ENCODE peak calls at places on chromosomes 4 and X, in seven cellular contexts. One of them, this sample, is unnamed.

GRCh38 chr4:31788676-31789075 is 1068.5 kb downstream of the PCDH7 start:
- DNase-seq in tibial nerve: no peak
- DNase-seq in sigmoid colon: no peak
- DNase-seq in K562: no peak
- DNase-seq in stomach: no peak
- DNase-seq in esophagus muscularis mucosa: no peak
- DNase-seq in H1: no peak
- DNase-seq in this sample: no peak

GRCh38 chr4:83255584-83255983 is 29.0 kb downstream of the COQ2 start:
- DNase-seq in tibial nerve: no peak
- DNase-seq in sigmoid colon: no peak
- DNase-seq in K562: no peak
- DNase-seq in stomach: no peak
- DNase-seq in esophagus muscularis mucosa: no peak
- DNase-seq in H1: no peak
- DNase-seq in this sample: no peak

GRCh38 chr4:64724689-64725088 is 315.4 kb upstream of the TECRL start:
- DNase-seq in tibial nerve: no peak
- DNase-seq in sigmoid colon: no peak
- DNase-seq in K562: no peak
- DNase-seq in stomach: no peak
- DNase-seq in esophagus muscularis mucosa: no peak
- DNase-seq in H1: no peak
- DNase-seq in this sample: peak

GRCh38 chrX:115960440-115961084 is 210.0 kb upstream of the AGTR2 start:
- DNase-seq in tibial nerve: no peak
- DNase-seq in sigmoid colon: no peak
- DNase-seq in K562: no peak
- DNase-seq in stomach: no peak
- DNase-seq in esophagus muscularis mucosa: no peak
- DNase-seq in H1: no peak
- DNase-seq in this sample: no peak

GRCh38 chr4:88745175-88745574 is 47.5 kb upstream of the NAP1L5 start:
- DNase-seq in tibial nerve: no peak
- DNase-seq in sigmoid colon: no peak
- DNase-seq in K562: no peak
- DNase-seq in stomach: no peak
- DNase-seq in esophagus muscularis mucosa: no peak
- DNase-seq in H1: no peak
- DNase-seq in this sample: no peak

GRCh38 chr4:114479595-114479994 is 119.0 kb upstream of the UGT8 start:
- DNase-seq in tibial nerve: no peak
- DNase-seq in sigmoid colon: no peak
- DNase-seq in K562: no peak
- DNase-seq in stomach: no peak
- DNase-seq in esophagus muscularis mucosa: no peak
- DNase-seq in H1: no peak
- DNase-seq in this sample: no peak

GRCh38 chrX:20361890-20362262 is 95.2 kb upstream of the RPS6KA3 start:
- DNase-seq in tibial nerve: peak
- DNase-seq in sigmoid colon: no peak
- DNase-seq in K562: no peak
- DNase-seq in stomach: no peak
- DNase-seq in esophagus muscularis mucosa: no peak
- DNase-seq in H1: no peak
- DNase-seq in this sample: peak

GRCh38 chrX:259692-260355 is 21.4 kb upstream of the PLCXD1 start:
- DNase-seq in tibial nerve: no peak
- DNase-seq in sigmoid colon: peak
- DNase-seq in K562: no peak
- DNase-seq in stomach: peak
- DNase-seq in esophagus muscularis mucosa: no peak
- DNase-seq in H1: no peak
- DNase-seq in this sample: no peak

GRCh38 chrX:104343408-104344129 is 88.8 kb upstream of the ESX1 start:
- DNase-seq in tibial nerve: peak
- DNase-seq in sigmoid colon: no peak
- DNase-seq in K562: peak
- DNase-seq in stomach: peak
- DNase-seq in esophagus muscularis mucosa: no peak
- DNase-seq in H1: peak
- DNase-seq in this sample: no peak

GRCh38 chr4:163554870-163555465 is 60.5 kb downstream of the TMA16 start:
- DNase-seq in tibial nerve: no peak
- DNase-seq in sigmoid colon: no peak
- DNase-seq in K562: peak
- DNase-seq in stomach: no peak
- DNase-seq in esophagus muscularis mucosa: no peak
- DNase-seq in H1: no peak
- DNase-seq in this sample: no peak

GRCh38 chrX:131677655-131678628 is 134.1 kb downstream of the OR13H1 start:
- DNase-seq in tibial nerve: no peak
- DNase-seq in sigmoid colon: no peak
- DNase-seq in K562: peak
- DNase-seq in stomach: peak
- DNase-seq in esophagus muscularis mucosa: no peak
- DNase-seq in H1: peak
- DNase-seq in this sample: peak

GRCh38 chr4:77699731-77700210 is 94.2 kb downstream of the CXCL13 start:
- DNase-seq in tibial nerve: no peak
- DNase-seq in sigmoid colon: no peak
- DNase-seq in K562: peak
- DNase-seq in stomach: no peak
- DNase-seq in esophagus muscularis mucosa: no peak
- DNase-seq in H1: no peak
- DNase-seq in this sample: no peak

GRCh38 chrX:20513185-20513584 is 246.5 kb upstream of the RPS6KA3 start:
- DNase-seq in tibial nerve: no peak
- DNase-seq in sigmoid colon: no peak
- DNase-seq in K562: no peak
- DNase-seq in stomach: no peak
- DNase-seq in esophagus muscularis mucosa: no peak
- DNase-seq in H1: no peak
- DNase-seq in this sample: no peak

GRCh38 chr4:153514001-153514526 is 47.9 kb downstream of the TMEM131L start:
- DNase-seq in tibial nerve: no peak
- DNase-seq in sigmoid colon: no peak
- DNase-seq in K562: no peak
- DNase-seq in stomach: no peak
- DNase-seq in esophagus muscularis mucosa: no peak
- DNase-seq in H1: no peak
- DNase-seq in this sample: no peak

GRCh38 chr4:179398414-179398813 is 1956.2 kb upstream of the AGA start:
- DNase-seq in tibial nerve: no peak
- DNase-seq in sigmoid colon: no peak
- DNase-seq in K562: no peak
- DNase-seq in stomach: no peak
- DNase-seq in esophagus muscularis mucosa: no peak
- DNase-seq in H1: no peak
- DNase-seq in this sample: no peak

GRCh38 chrX:118239471-118239870 is 106.4 kb upstream of the WDR44 start:
- DNase-seq in tibial nerve: no peak
- DNase-seq in sigmoid colon: no peak
- DNase-seq in K562: no peak
- DNase-seq in stomach: no peak
- DNase-seq in esophagus muscularis mucosa: no peak
- DNase-seq in H1: no peak
- DNase-seq in this sample: no peak

GRCh38 chr4:24807611-24808010 is 12.2 kb downstream of the SOD3 start:
- DNase-seq in tibial nerve: no peak
- DNase-seq in sigmoid colon: no peak
- DNase-seq in K562: no peak
- DNase-seq in stomach: no peak
- DNase-seq in esophagus muscularis mucosa: peak
- DNase-seq in H1: no peak
- DNase-seq in this sample: no peak

GRCh38 chr4:24808955-24809354 is 13.6 kb downstream of the SOD3 start:
- DNase-seq in tibial nerve: no peak
- DNase-seq in sigmoid colon: no peak
- DNase-seq in K562: no peak
- DNase-seq in stomach: no peak
- DNase-seq in esophagus muscularis mucosa: no peak
- DNase-seq in H1: no peak
- DNase-seq in this sample: no peak

GRCh38 chr4:24808261-24808660 is 12.9 kb downstream of the SOD3 start:
- DNase-seq in tibial nerve: no peak
- DNase-seq in sigmoid colon: no peak
- DNase-seq in K562: no peak
- DNase-seq in stomach: no peak
- DNase-seq in esophagus muscularis mucosa: peak
- DNase-seq in H1: no peak
- DNase-seq in this sample: no peak

GRCh38 chr4:24810016-24810415 is 14.6 kb downstream of the SOD3 start:
- DNase-seq in tibial nerve: no peak
- DNase-seq in sigmoid colon: no peak
- DNase-seq in K562: no peak
- DNase-seq in stomach: no peak
- DNase-seq in esophagus muscularis mucosa: no peak
- DNase-seq in H1: no peak
- DNase-seq in this sample: no peak

GRCh38 chr4:24809376-24809775 is 14.0 kb downstream of the SOD3 start:
- DNase-seq in tibial nerve: no peak
- DNase-seq in sigmoid colon: no peak
- DNase-seq in K562: peak
- DNase-seq in stomach: no peak
- DNase-seq in esophagus muscularis mucosa: peak
- DNase-seq in H1: no peak
- DNase-seq in this sample: no peak
- H3K27ac ChIP-seq in tibial nerve: no peak
- H3K27ac ChIP-seq in sigmoid colon: peak
- H3K27ac ChIP-seq in K562: no peak
- H3K27ac ChIP-seq in stomach: peak
- H3K27ac ChIP-seq in esophagus muscularis mucosa: peak
- H3K27ac ChIP-seq in H1: no peak
- H3K27ac ChIP-seq in this sample: no peak

GRCh38 chr4:3656441-3657376 is 109.5 kb upstream of the ADRA2C start:
- DNase-seq in tibial nerve: no peak
- DNase-seq in sigmoid colon: no peak
- DNase-seq in K562: no peak
- DNase-seq in stomach: no peak
- DNase-seq in esophagus muscularis mucosa: no peak
- DNase-seq in H1: no peak
- DNase-seq in this sample: peak
- TF ChIP-seq EP300 in tibial nerve: no peak
- TF ChIP-seq EP300 in sigmoid colon: no peak
- TF ChIP-seq EP300 in K562: no peak
- TF ChIP-seq EP300 in stomach: no peak
- TF ChIP-seq EP300 in esophagus muscularis mucosa: no peak
- TF ChIP-seq EP300 in H1: no peak
- TF ChIP-seq EP300 in this sample: no peak

DNA sequence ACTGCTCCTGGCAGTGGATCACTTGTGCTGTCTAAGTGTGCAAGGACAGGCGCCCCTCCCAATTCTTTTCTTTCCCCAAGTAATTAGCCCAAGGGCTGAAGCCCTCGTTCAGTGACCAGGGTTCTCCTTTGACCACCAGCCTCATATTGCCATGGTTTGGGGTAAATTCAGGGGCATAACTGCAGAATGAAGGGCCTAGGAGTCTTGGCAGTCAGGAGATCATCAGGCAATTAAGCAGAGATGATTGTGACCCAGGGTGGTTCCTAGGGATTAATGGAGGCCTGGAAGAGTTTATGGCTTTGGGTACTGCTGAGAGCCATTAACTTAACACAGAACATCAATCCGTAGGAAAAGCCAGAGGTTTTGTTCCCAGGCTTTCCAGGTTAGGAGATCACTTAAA is 170.7 kb downstream of the PTTG2 start:
- DNase-seq in tibial nerve: no peak
- DNase-seq in sigmoid colon: no peak
- DNase-seq in K562: no peak
- DNase-seq in stomach: no peak
- DNase-seq in esophagus muscularis mucosa: no peak
- DNase-seq in H1: no peak
- DNase-seq in this sample: no peak
- H3K27ac ChIP-seq in tibial nerve: peak
- H3K27ac ChIP-seq in sigmoid colon: peak
- H3K27ac ChIP-seq in K562: no peak
- H3K27ac ChIP-seq in stomach: peak
- H3K27ac ChIP-seq in esophagus muscularis mucosa: peak
- H3K27ac ChIP-seq in H1: no peak
- H3K27ac ChIP-seq in this sample: no peak

DNA sequence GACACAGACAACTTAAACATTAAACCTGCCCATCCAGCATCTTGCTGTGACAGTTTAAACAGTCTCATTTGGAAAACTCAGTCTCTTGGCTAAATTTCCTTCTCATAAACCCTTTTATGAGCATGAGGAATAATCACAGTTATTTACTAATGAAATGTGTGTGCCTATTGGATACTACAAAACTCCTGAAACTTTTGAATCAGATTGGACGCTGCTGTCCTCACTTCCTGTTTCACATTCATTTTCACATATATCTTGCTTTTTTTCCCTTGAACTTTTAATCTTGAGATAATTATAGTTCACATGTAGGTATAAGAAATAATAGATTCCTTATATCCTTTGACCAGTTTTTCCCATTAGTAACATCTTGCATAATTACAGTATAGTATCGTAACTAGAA is 111.7 kb downstream of the CDKL5 start:
- DNase-seq in tibial nerve: no peak
- DNase-seq in sigmoid colon: no peak
- DNase-seq in K562: no peak
- DNase-seq in stomach: no peak
- DNase-seq in esophagus muscularis mucosa: no peak
- DNase-seq in H1: no peak
- DNase-seq in this sample: no peak
- TF ChIP-seq EP300 in tibial nerve: no peak
- TF ChIP-seq EP300 in sigmoid colon: no peak
- TF ChIP-seq EP300 in K562: no peak
- TF ChIP-seq EP300 in stomach: no peak
- TF ChIP-seq EP300 in esophagus muscularis mucosa: no peak
- TF ChIP-seq EP300 in H1: no peak
- TF ChIP-seq EP300 in this sample: no peak

DNA sequence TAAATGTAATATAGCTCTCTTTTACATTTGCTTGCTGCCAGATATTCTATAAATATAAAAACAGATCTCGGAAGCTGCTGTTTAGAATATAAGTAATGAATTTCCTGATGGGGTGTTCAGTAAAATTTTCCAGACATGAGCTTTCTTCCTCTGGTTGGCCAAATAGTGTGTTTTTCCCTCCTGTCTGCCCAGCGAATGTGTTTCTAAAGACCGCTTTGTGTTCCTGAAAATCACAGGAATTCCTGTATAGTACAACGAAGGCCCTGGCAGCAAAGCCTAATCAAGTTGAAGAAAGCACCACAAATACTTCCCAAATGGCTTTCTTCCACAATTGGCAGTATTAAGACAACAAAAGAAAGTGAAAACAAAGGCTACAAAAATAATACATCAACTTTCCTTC is 494.1 kb downstream of the INPP4B start:
- DNase-seq in tibial nerve: no peak
- DNase-seq in sigmoid colon: no peak
- DNase-seq in K562: no peak
- DNase-seq in stomach: no peak
- DNase-seq in esophagus muscularis mucosa: no peak
- DNase-seq in H1: no peak
- DNase-seq in this sample: no peak
- H3K27ac ChIP-seq in tibial nerve: peak
- H3K27ac ChIP-seq in sigmoid colon: no peak
- H3K27ac ChIP-seq in K562: no peak
- H3K27ac ChIP-seq in stomach: peak
- H3K27ac ChIP-seq in esophagus muscularis mucosa: peak
- H3K27ac ChIP-seq in H1: no peak
- H3K27ac ChIP-seq in this sample: no peak

This sample was measured in upper lobe of left lung.